ENCODE peak calls at places on chromosomes 3 and 15, in six cellular contexts. C is COR-L47, H is GM23248, K is stromal cell of bone marrow, S is B cell, J is right lobe of liver. F is an unnamed sample.

GRCh38 chr3:12986986-12987385 is 86.2 kb downstream of the IQSEC1 start:
- DNase-seq in C (no peak), H (no peak), K (no peak), S (no peak), J (no peak), F (no peak)

GRCh38 chr3:46663611-46664135 is 29.8 kb downstream of the ALS2CL start:
- DNase-seq in C (peak; percentile 88), H (peak; percentile 19), K (no peak), S (peak; percentile 10), J (peak; percentile 44), F (no peak)

GRCh38 chr3:80350771-80351170 is 583.0 kb upstream of the ROBO1 start:
- DNase-seq in C (no peak), H (no peak), K (no peak), S (no peak), J (no peak), F (no peak)

GRCh38 chr15:78434134-78434533 is 3.9 kb upstream of the IREB2 start:
- DNase-seq in C (no peak), H (no peak), K (no peak), S (no peak), J (no peak), F (peak; percentile 55)

GRCh38 chr3:134374791-134375541 is 719 bp upstream of the AMOTL2 start:
- DNase-seq in C (peak; percentile 77), H (no peak), K (no peak), S (no peak), J (peak; percentile 86), F (no peak)

GRCh38 chr15:70060214-70061085 is 37.3 kb downstream of the TLE3 start:
- DNase-seq in C (no peak), H (no peak), K (no peak), S (no peak), J (no peak), F (no peak)

GRCh38 chr15:31344266-31344665 is 17.6 kb downstream of the KLF13 start:
- DNase-seq in C (no peak), H (no peak), K (no peak), S (no peak), J (no peak), F (no peak)

GRCh38 chr15:32718082-32718821 is 448 bp downstream of the GREM1 start:
- DNase-seq in C (no peak), H (peak; percentile 74), K (no peak), S (peak; percentile 31), J (no peak), F (no peak)

GRCh38 chr15:101028321-101028720 is 109.2 kb downstream of the LRRK1 start:
- DNase-seq in C (no peak), H (no peak), K (no peak), S (no peak), J (no peak), F (peak; percentile 50)

GRCh38 chr3:125062904-125063618 is 7.3 kb upstream of the HEG1 start:
- DNase-seq in C (no peak), H (peak; percentile 93), K (peak; percentile 64), S (no peak), J (no peak), F (no peak)

GRCh38 chr3:195259146-195259563 is 11.8 kb downstream of the XXYLT1 start:
- DNase-seq in C (no peak), H (peak; percentile 76), K (no peak), S (no peak), J (no peak), F (no peak)

GRCh38 chr15:97728791-97729190 is 231.7 kb upstream of the ARRDC4 start:
- DNase-seq in C (no peak), H (no peak), K (no peak), S (no peak), J (no peak), F (no peak)

F was measured in esophagus muscularis mucosa.